ENCODE peak calls at places on chromosomes 4 and X, in four cellular contexts. B is tibial artery, M is fibroblast of lung, T is lower lobe of right lung. D is an unnamed sample. For H3K27me3, the result is how much of the 10 kb centered on the place peaks cover.

GRCh38 chr4:149830823-149831222 is 15.2 kb upstream of the IQCM start:
- DNase-seq in B (no peak), M (no peak), T (no peak), D (no peak)

GRCh38 chr4:11367371-11367770 is 61.3 kb downstream of the HS3ST1 start:
- DNase-seq in B (peak), M (peak), T (no peak), D (no peak)

GRCh38 chr4:68984947-68985346 is 33.3 kb upstream of the UGT2A3 start:
- DNase-seq in B (no peak), M (no peak), T (no peak), D (no peak)

GRCh38 chr4:151563194-151563593 is 154.2 kb downstream of the FHIP1A start:
- DNase-seq in B (no peak), M (no peak), T (no peak), D (no peak)

GRCh38 chr4:184831153-184831552 is 5.4 kb upstream of the ACSL1 start:
- DNase-seq in B (no peak), M (no peak), T (no peak), D (no peak)

GRCh38 chr4:64477127-64477526 is 67.9 kb upstream of the TECRL start:
- DNase-seq in B (no peak), M (no peak), T (no peak), D (no peak)

GRCh38 chrX:72080150-72080549 is 51.6 kb downstream of the RTL5 start:
- DNase-seq in B (no peak), M (no peak), T (no peak), D (no peak)

GRCh38 chrX:40683245-40683644 is 35.9 kb upstream of the CXorf38 start:
- DNase-seq in B (no peak), M (no peak), T (no peak), D (no peak)

GRCh38 chr4:10212400-10212799 is 95.8 kb upstream of the WDR1 start:
- DNase-seq in B (no peak), M (no peak), T (no peak), D (no peak)

GRCh38 chrX:23332101-23332887 is 2.4 kb upstream of the PTCHD1 start:
- DNase-seq in B (no peak), M (peak), T (no peak), D (no peak)

GRCh38 chr4:17111959-17112659 is 213.7 kb upstream of the LDB2 start:
- DNase-seq in B (no peak), M (no peak), T (no peak), D (no peak)

GRCh38 chr4:186722856-186723206 is 825 bp downstream of the FAT1 start:
- DNase-seq in B (no peak), M (peak), T (no peak), D (no peak)

GRCh38 chr4:122764808-122765189 is 32.3 kb downstream of the BBS12 start:
- DNase-seq in B (no peak), M (peak), T (no peak), D (no peak)

GRCh38 chr4:67571975-67572374 is 13.4 kb downstream of the STAP1 start:
- DNase-seq in B (no peak), M (no peak), T (no peak), D (no peak)

GRCh38 chrX:107687445-107687844 is 59.1 kb downstream of the PRPS1 start:
- DNase-seq in B (no peak), M (no peak), T (no peak), D (no peak)

GRCh38 chrX:20228245-20228644 is 38.5 kb downstream of the RPS6KA3 start:
- DNase-seq in B (no peak), M (no peak), T (no peak), D (no peak)

GRCh38 chrX:41180194-41180902 is 95.1 kb downstream of the USP9X start:
- DNase-seq in B (peak), M (peak), T (no peak), D (no peak)

GRCh38 chrX:153184787-153185186 is 5.7 kb downstream of the MAGEA1 start:
- DNase-seq in B (no peak), M (no peak), T (no peak), D (no peak)

GRCh38 chrX:9785944-9786741 is at the start of gene SHROOM2:
- DNase-seq in B (no peak), M (no peak), T (peak), D (peak)

GRCh38 chrX:137479394-137479793 is 86.5 kb upstream of the ZIC3 start:
- DNase-seq in B (no peak), M (no peak), T (no peak), D (no peak)

GRCh38 chrX:55127692-55128091 is 38.9 kb downstream of the PAGE2 start:
- DNase-seq in B (no peak), M (peak), T (no peak), D (no peak)

GRCh38 chrX:124263743-124264142 is 68.7 kb upstream of the TEX13D start:
- DNase-seq in B (no peak), M (no peak), T (no peak), D (no peak)

GRCh38 chr4:96186593-96186992 is 346.7 kb downstream of the PDHA2 start:
- DNase-seq in B (no peak), M (no peak), T (no peak), D (no peak)

GRCh38 chr4:189200346-189200745 is 740.3 kb upstream of the FRG1 start:
- DNase-seq in B (no peak), M (peak), T (no peak), D (no peak)

GRCh38 chr4:106986486-106986885 is 49.6 kb downstream of the DKK2 start:
- DNase-seq in B (no peak), M (peak), T (no peak), D (no peak)

GRCh38 chrX:18377802-18378201 is 23.3 kb upstream of the SCML2 start:
- DNase-seq in B (no peak), M (peak), T (no peak), D (no peak)

DNA sequence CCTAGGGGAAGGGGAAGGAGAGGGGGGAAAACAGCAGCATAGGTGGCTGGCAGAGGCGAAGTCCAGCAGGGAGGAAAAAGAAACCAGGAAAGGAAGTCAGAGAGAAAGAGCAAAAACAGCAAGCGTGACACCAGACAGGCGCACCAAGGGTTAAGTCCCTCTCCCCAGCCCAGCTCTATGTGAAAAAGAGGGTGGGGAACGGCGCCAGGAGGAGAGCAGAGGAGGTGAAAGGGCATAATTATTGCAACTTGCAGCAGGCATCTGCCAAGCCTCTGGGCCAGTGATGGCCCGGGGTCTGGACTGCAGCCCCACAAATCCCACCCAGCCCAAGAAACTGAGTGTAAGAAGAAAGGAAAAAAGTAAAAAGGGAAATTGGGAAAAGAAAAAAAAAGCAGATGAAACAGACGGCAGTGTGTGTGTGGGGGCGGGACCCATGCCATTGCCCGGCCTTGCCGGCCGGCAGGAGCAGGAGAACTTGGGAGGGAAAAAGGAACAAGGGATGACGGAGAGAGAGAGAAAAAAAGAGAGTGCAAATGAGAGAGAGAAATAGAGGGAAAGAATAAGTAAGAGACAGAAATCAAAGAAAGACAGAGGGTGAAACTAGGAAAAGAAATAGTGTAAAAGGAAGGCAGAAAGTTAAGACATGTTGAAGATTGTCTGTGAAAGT is 14.1 kb upstream of the RHOXF2 start:
- DNase-seq in B (no peak), M (peak), T (no peak), D (no peak)
- H3K27ac ChIP-seq in B (no peak), M (no peak), T (no peak), D (no peak)

GRCh38 chr4:52076731-52077130 is 25.6 kb downstream of the SPATA18 start:
- DNase-seq in B (no peak), M (no peak), T (no peak), D (no peak)
- H3K4me3 ChIP-seq in B (no peak), M (peak), T (no peak), D (no peak)

GRCh38 chr4:39834269-39834668 is 136.3 kb downstream of the UBE2K start:
- DNase-seq in B (no peak), M (no peak), T (no peak), D (no peak)
- H3K27me3 ChIP-seq in B (under half), M (under half), T (under half), D (under half)

GRCh38 chrX:2325076-2325784 is 175.5 kb downstream of the DHRSX start:
- DNase-seq in B (no peak), M (peak), T (peak), D (no peak)
- H3K27ac ChIP-seq in B (no peak), M (no peak), T (no peak), D (no peak)

GRCh38 chr4:7298601-7299000 is 106.3 kb downstream of the SORCS2 start:
- DNase-seq in B (no peak), M (no peak), T (no peak), D (no peak)
- H3K4me3 ChIP-seq in B (no peak), M (no peak), T (no peak), D (no peak)

DNA sequence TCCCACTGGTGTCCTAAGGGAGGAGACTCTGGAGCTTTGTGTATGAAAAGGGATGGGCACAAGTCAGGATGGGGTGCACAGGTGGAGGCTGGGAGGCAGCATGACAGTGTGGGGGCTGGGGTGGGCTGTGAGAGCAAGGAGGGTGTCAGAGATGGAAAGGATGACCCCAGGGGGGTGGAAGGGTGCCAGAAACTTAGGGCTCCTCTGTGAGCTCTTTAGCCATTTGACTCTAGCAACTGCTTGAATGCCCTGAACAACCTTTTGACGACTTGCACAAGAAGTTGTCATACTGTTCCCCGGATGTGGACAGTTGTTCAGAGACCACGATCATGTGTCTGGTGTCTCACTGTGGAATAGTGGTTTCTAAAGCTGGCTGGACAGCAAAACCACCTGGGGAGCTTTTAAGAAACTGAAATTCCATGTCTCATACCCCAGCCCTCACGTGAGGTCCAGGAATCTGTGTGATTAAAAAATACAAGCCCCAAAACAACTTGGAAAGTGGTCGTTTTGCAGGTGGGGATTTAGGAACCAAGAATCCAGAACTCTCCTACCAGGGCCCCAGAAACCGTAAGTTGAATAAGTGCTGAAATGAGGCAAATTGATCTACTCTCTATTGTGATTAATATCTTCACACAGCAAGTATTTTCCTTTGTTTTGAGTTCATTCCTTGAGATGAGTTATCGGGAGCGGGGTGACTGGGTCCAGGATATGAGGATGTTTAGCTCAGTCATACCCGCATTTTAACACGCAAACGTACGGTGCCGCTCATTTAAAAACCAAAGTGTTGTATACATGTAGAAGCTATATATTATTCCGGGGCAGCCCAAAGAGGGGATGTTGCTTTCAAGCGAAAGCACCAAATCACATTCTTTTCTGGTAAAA is 3.4 kb downstream of the RHOH start:
- DNase-seq in B (no peak), M (no peak), T (no peak), D (no peak)
- H3K27me3 ChIP-seq in B (under half), M (under half), T (under half), D (under half)

GRCh38 chr4:87130985-87131753 is 89.2 kb downstream of the KLHL8 start:
- DNase-seq in B (no peak), M (no peak), T (no peak), D (no peak)

GRCh38 chr4:87130482-87130881 is 89.9 kb downstream of the KLHL8 start:
- DNase-seq in B (no peak), M (no peak), T (no peak), D (no peak)

GRCh38 chr4:87132035-87132434 is 88.4 kb downstream of the KLHL8 start:
- DNase-seq in B (no peak), M (no peak), T (no peak), D (no peak)

GRCh38 chr4:87133183-87133582 is 87.2 kb downstream of the KLHL8 start:
- DNase-seq in B (no peak), M (no peak), T (no peak), D (no peak)

DNA sequence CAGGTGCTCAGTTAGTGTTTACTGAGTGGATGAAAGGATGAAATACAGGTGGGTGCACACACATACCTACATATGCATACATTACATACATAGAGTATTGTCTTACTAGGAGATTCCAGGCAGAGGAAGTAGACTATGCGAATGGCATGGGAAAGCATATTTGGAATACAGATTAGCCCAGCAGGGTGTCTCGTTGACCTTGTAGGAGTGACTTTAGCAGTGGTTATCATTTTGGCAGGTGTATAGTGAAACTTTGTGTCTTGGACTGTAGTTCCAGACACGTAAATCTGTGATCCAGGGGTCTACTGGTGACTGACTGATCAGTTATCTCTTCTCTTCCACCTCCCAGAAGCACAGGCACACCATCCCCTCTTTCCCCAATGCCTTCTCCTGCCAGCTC is 86.3 kb downstream of the KLHL8 start:
- DNase-seq in B (no peak), M (no peak), T (no peak), D (no peak)
- H3K27ac ChIP-seq in B (no peak), M (no peak), T (no peak), D (no peak)

DNA sequence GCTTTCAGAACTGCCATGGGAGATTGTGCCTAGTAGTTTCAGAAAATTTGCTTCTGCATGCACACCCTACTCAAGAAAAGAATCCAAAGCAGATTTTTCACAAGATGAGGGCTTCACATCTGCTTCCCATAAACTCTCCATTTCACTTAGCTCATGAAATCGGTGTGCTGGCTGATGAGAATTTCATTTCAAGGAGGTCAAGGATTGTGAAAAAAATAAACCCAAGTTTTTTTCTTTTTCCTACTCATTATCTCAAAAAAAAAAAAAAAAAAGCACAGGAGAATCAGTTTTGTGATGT is 3.4 kb upstream of the ADH7 start:
- DNase-seq in B (no peak), M (no peak), T (no peak), D (no peak)
- H3K4me3 ChIP-seq in B (no peak), M (no peak), T (no peak), D (no peak)

DNA sequence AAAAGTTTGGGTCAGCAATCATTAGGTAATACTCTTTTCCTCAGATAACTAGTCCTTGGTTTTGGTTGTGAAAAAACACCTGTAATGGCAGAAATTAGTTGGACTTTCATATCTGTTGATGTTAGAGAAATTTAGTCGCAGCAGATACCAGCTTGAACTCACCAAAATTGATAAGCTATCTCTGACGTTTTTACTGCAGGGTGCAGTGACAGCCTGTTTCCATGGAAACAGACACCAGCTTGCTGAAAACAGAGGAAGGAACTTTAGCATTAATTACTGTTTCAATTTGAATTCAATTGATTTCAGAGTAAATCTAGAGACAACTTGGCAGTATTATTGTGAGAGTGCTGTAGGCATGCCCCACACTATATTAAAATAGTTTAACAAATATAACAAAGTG is 246.5 kb downstream of the PPP1R2C start:
- DNase-seq in B (no peak), M (no peak), T (no peak), D (no peak)
- H3K27me3 ChIP-seq in B (under half), M (under half), T (under half), D (under half)